ENCODE peak calls at places on chromosomes 7 and 10, in eight cellular contexts. Y, C, N, U, D, G, I and A are unnamed samples.

GRCh38 chr10:47019546-47019945 is 108.3 kb downstream of the PTPN20 start:
- DNase-seq in D (no peak), I (no peak), N (no peak), U (no peak), G (no peak), C (no peak), Y (no peak), A (no peak)

GRCh38 chr7:157770716-157771320 is 434.0 kb downstream of the DNAJB6 start:
- DNase-seq in Y (no peak), G (no peak), U (no peak), I (no peak), D (no peak), C (no peak), N (no peak), A (no peak)

GRCh38 chr10:131832056-131832685 is 68.6 kb upstream of the PPP2R2D start:
- DNase-seq in I (no peak), C (no peak), Y (no peak), N (no peak), U (no peak), D (peak), G (no peak), A (no peak)

GRCh38 chr10:81248846-81249245 is 626.1 kb upstream of the NRG3 start:
- DNase-seq in I (no peak), Y (no peak), D (no peak), C (no peak), N (no peak), U (no peak), G (no peak), A (no peak)

GRCh38 chr7:132065193-132065972 is 509.0 kb upstream of the PODXL start:
- DNase-seq in I (peak), Y (peak), N (peak), U (no peak), G (peak), D (no peak), C (no peak), A (peak)

GRCh38 chr10:13808556-13809391 is 222.0 kb downstream of the PRPF18 start:
- DNase-seq in G (no peak), C (no peak), Y (peak), N (no peak), I (no peak), U (no peak), D (no peak), A (no peak)

GRCh38 chr7:2687338-2687869 is 598 bp upstream of the AMZ1 start:
- DNase-seq in G (no peak), I (no peak), N (peak), D (no peak), Y (peak), C (no peak), U (no peak), A (no peak)

GRCh38 chr7:55086413-55087201 is 67.8 kb downstream of the EGFR start:
- DNase-seq in I (peak), U (no peak), Y (peak), D (no peak), G (peak), C (no peak), N (peak), A (no peak)

GRCh38 chr7:143362126-143362961 is at the start of gene FAM131B:
- DNase-seq in G (no peak), D (peak), U (peak), I (no peak), N (no peak), Y (no peak), C (no peak), A (peak)